ENCODE peak calls at places on chromosomes 3 and 15, in four cellular contexts. Q is IMR-90, I is neuronal stem cell, U is H1. A is an unnamed sample.
A peak's percentile ranks its signal among the peaks of the same experiment; 100 is the strongest.

GRCh38 chr15:73965730-73966103 is 26.4 kb downstream of the STOML1 start:
- DNase-seq in Q (peak; percentile 70), I (no peak), U (no peak), A (no peak)

GRCh38 chr3:18442743-18443669 is 17.9 kb upstream of the SATB1 start:
- DNase-seq in Q (no peak), I (no peak), U (no peak), A (no peak)

GRCh38 chr3:45965281-45966052 is 22.2 kb downstream of the CXCR6 start:
- DNase-seq in Q (no peak), I (no peak), U (no peak), A (no peak)

GRCh38 chr15:35289029-35289617 is 204.0 kb upstream of the NANOGP8 start:
- DNase-seq in Q (peak; percentile 81), I (peak; percentile 35), U (no peak), A (peak; percentile 4)

GRCh38 chr15:55993111-55993803 is at the start of gene NEDD4:
- DNase-seq in Q (peak; percentile 86), I (peak; percentile 79), U (no peak), A (peak; percentile 79)

GRCh38 chr15:74443100-74443909 is 9.5 kb upstream of the SEMA7A start:
- DNase-seq in Q (peak; percentile 59), I (no peak), U (no peak), A (no peak)

GRCh38 chr3:54535619-54536018 is 392.2 kb downstream of the LRTM1 start:
- DNase-seq in Q (no peak), I (no peak), U (no peak), A (no peak)

GRCh38 chr3:38121832-38122461 is 15.0 kb downstream of the ACAA1 start:
- DNase-seq in Q (no peak), I (no peak), U (no peak), A (no peak)

GRCh38 chr15:31381801-31382692 is 55.4 kb downstream of the KLF13 start:
- DNase-seq in Q (no peak), I (no peak), U (no peak), A (no peak)

GRCh38 chr3:159200176-159200575 is 398.3 kb downstream of the MFSD1 start:
- DNase-seq in Q (no peak), I (no peak), U (no peak), A (no peak)

GRCh38 chr15:41695750-41696436 is 35.7 kb downstream of the MGA start:
- DNase-seq in Q (peak; percentile 73), I (no peak), U (no peak), A (peak; percentile 31)

GRCh38 chr3:152192050-152192449 is 76.7 kb upstream of the MBNL1 start:
- DNase-seq in Q (no peak), I (no peak), U (no peak), A (no peak)

GRCh38 chr3:112199622-112200316 is 66.7 kb upstream of the GCSAM start:
- DNase-seq in Q (peak; percentile 6), I (no peak), U (no peak), A (no peak)

GRCh38 chr3:14200841-14201240 is 22.2 kb downstream of the LSM3 start:
- DNase-seq in Q (peak; percentile 46), I (no peak), U (no peak), A (no peak)

GRCh38 chr3:14204605-14205284 is 26.1 kb downstream of the LSM3 start:
- DNase-seq in Q (peak; percentile 71), I (no peak), U (no peak), A (peak; percentile 42)

GRCh38 chr3:14202874-14203520 is 24.4 kb downstream of the LSM3 start:
- DNase-seq in Q (no peak), I (no peak), U (no peak), A (no peak)

GRCh38 chr3:14201881-14202684 is 23.5 kb downstream of the LSM3 start:
- DNase-seq in Q (no peak), I (no peak), U (no peak), A (no peak)

DNA sequence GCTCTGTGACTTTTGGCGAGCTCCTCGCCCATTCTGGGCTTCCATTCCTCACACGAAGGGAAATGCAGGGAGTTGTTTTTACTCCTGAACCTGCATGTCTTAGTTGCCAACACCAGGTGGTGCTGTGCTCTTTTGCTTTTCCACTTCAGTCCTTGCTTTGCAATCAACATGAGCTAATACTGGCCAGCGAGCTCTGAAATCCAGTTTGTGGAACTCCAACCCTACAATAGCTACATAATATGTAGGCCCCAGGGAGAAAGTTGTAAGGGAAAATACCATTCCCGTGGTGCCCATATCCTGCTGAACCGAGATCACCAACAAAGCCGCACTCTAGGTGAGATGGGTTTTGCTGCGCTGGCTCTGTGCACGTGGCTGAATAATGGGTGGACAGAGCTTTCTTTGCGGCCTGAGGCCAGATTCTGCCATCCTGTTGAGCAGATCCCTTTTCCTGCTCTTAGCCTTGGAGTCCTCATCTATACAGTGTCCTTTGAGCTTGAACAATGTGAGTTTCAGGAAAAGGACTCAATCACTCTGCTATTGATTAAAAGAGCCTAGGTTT is 25.0 kb downstream of the LSM3 start:
- DNase-seq in Q (peak; percentile 87), I (peak; percentile 54), U (no peak), A (peak; percentile 73)
- H4K91ac ChIP-seq in Q (peak overlapping the region; percentile 81), I (no peak overlapping the region), U (no peak overlapping the region), A (peak overlapping the region; percentile 87)

GRCh38 chr15:83108266-83109219 is 1.1 kb downstream of the TM6SF1 start:
- DNase-seq in Q (peak; percentile 52), I (no peak), U (no peak), A (peak; percentile 30)

GRCh38 chr15:83105450-83105849 is 2.0 kb upstream of the TM6SF1 start:
- DNase-seq in Q (no peak), I (no peak), U (no peak), A (no peak)

GRCh38 chr15:83107841-83108181 is 366 bp downstream of the TM6SF1 start:
- DNase-seq in Q (no peak), I (no peak), U (no peak), A (no peak)

GRCh38 chr15:83109532-83109931 is 2.1 kb downstream of the TM6SF1 start:
- DNase-seq in Q (no peak), I (no peak), U (no peak), A (no peak)

DNA sequence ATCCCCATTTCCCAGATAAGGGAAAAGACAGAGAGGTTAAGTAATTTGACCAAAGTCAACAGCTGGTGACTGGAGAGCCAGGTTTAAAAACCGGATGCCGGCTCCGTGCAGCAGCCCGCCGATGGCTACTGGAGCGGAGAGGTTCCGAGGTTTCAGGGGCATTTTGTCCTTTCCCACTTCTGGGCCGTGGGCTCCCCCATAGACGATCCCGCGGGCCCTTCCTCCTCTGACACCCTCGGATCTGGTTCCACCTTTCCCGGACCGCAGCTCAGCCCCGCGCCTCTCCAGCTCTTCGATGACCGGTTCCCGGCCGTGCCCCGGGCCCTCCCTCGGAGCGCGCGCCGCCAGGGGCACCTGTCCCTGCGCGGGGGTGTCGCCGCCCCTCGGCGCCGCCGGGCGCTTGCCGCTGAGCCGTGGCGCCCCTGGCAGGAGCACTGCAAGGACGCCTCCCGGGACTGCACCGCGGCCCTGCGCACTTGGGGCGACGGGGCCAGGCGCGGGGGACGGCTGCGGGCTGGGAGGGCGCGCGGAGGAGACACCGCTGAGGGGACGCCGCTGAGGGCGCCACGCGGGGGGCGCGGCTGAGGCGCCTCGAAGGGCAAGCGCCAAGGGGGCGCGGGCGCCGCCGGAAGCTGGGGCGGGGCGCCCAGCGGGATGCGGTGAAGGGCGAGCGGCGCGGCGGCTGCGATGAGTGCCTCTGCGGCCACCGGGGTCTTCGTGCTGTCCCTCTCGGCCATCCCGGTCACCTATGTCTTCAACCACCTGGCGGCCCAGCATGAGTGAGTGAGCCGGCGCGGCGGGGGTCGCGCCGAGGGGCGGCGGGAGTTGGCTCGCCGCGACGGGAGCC is at the start of gene TM6SF1:
- DNase-seq in Q (no peak), I (no peak), U (no peak), A (no peak)
- H3K4me3 ChIP-seq in Q (peak within 1 kb of the TSS; percentile 80), I (peak within 1 kb of the TSS; percentile 42), U (peak within 1 kb of the TSS; percentile 49), A (peak within 1 kb of the TSS; percentile 65)

DNA sequence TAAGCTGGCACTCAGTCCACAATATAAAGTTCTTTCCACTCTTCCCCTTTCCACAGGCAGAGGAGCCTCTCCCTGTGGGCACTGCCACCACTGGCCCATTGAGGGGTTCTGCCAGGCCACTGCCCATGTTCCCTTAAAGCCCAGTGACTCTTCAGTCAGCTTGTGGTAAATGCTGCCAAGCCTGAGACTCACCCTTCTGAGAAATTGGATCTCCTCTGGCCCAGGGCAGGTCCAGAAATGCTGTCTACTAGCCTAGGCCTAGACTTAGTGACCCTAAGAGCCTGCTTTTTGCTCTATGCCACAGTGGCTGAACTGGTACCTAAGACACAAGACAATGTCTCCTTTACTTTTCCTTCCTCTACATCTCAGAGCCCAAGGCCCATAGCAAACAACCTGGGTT is 295.8 kb downstream of the RBMS3 start:
- DNase-seq in Q (no peak), I (no peak), U (no peak), A (no peak)
- H4K91ac ChIP-seq in Q (no peak overlapping the region), I (no peak overlapping the region), U (no peak overlapping the region), A (no peak overlapping the region)

GRCh38 chr3:72756900-72757299 is 91.3 kb downstream of the SHQ1 start:
- DNase-seq in Q (no peak), I (no peak), U (no peak), A (no peak)

GRCh38 chr3:72748659-72749058 is 99.6 kb downstream of the SHQ1 start:
- DNase-seq in Q (no peak), I (no peak), U (no peak), A (no peak)

GRCh38 chr3:72753495-72753894 is 94.8 kb downstream of the SHQ1 start:
- DNase-seq in Q (no peak), I (no peak), U (no peak), A (peak; percentile 38)

GRCh38 chr3:72750405-72750922 is 97.8 kb downstream of the SHQ1 start:
- DNase-seq in Q (no peak), I (no peak), U (no peak), A (no peak)

GRCh38 chr3:72754582-72754981 is 93.7 kb downstream of the SHQ1 start:
- DNase-seq in Q (no peak), I (no peak), U (no peak), A (no peak)
- H3K4me3 ChIP-seq in Q (no peak overlapping the region), I (no peak overlapping the region), U (no peak overlapping the region), A (no peak overlapping the region)

GRCh38 chr3:186570941-186571643 is 572 bp downstream of the DNAJB11 start:
- DNase-seq in Q (no peak), I (no peak), U (no peak), A (no peak)

GRCh38 chr3:186569779-186570095 is 783 bp upstream of the DNAJB11 start:
- DNase-seq in Q (no peak), I (no peak), U (no peak), A (no peak)

GRCh38 chr3:186570096-186570940 is at the start of gene DNAJB11:
- DNase-seq in Q (peak; percentile 100), I (peak; percentile 99), U (peak; percentile 99), A (peak; percentile 100)

GRCh38 chr3:186566772-186567071 is 417 bp downstream of the TBCCD1 start:
- DNase-seq in Q (no peak), I (peak; percentile 17), U (no peak), A (peak; percentile 2)

GRCh38 chr3:186567072-186567921 is at the start of gene TBCCD1:
- DNase-seq in Q (peak; percentile 83), I (peak; percentile 94), U (peak; percentile 77), A (peak; percentile 96)
- H4K91ac ChIP-seq in Q (peak within 1 kb of the TSS; percentile 87), I (no peak within 1 kb of the TSS), U (peak within 1 kb of the TSS; percentile 89), A (peak within 1 kb of the TSS; percentile 87)

A was measured in trophoblast cell.